ENCODE peak calls at places on chromosomes 13 and 19, in ten cellular contexts. R is iPS DF 6.9; S is SJSA1; C is AG04450; D is fibroblast of lung; F is ovary; Z is transverse colon; M is heart right ventricle; J is PC-9; E is effector memory CD4-positive, alpha-beta T cell. N is an unnamed sample. For H3K9me3, the result is how much of the 10 kb centered on the place peaks cover.

GRCh38 chr19:58182577-58182988 is 278 bp upstream of the ZNF274 start:
- DNase-seq in D (no peak), J (no peak), F (no peak), M (no peak), S (no peak), Z (no peak), C (no peak), E (peak), R (no peak), N (no peak)

GRCh38 chr19:52662631-52663030 is 24.5 kb upstream of the ZNF83 start:
- DNase-seq in M (no peak), D (peak), S (no peak), R (no peak), E (no peak), F (no peak), C (no peak), Z (no peak), J (peak), N (no peak)

GRCh38 chr19:12946092-12946845 is 607 bp downstream of the RAD23A start:
- DNase-seq in M (peak), D (peak), Z (peak), S (peak), J (peak), C (peak), F (peak), R (no peak), E (peak), N (peak)

GRCh38 chr13:73772449-73773186 is 361.6 kb downstream of the KLF12 start:
- DNase-seq in F (no peak), M (no peak), S (no peak), D (no peak), J (no peak), R (no peak), Z (no peak), E (no peak), C (no peak), N (no peak)

GRCh38 chr13:51724721-51725120 is 79.2 kb downstream of the DHRS12 start:
- DNase-seq in M (no peak), J (no peak), S (no peak), D (no peak), C (no peak), R (no peak), F (no peak), Z (no peak), E (no peak), N (no peak)

GRCh38 chr19:3234800-3235199 is 10.3 kb downstream of the CELF5 start:
- DNase-seq in C (no peak), M (no peak), D (no peak), Z (no peak), J (no peak), F (no peak), S (no peak), R (no peak), E (no peak), N (no peak)

GRCh38 chr19:1990230-1991017 is 25.1 kb downstream of the BTBD2 start:
- DNase-seq in C (no peak), S (no peak), D (no peak), F (no peak), M (no peak), E (no peak), J (no peak), Z (no peak), R (no peak), N (peak)

GRCh38 chr13:32878172-32878571 is 138.1 kb upstream of the KL start:
- DNase-seq in R (no peak), D (peak), M (no peak), J (peak), C (no peak), S (no peak), F (no peak), Z (no peak), E (no peak), N (no peak)

GRCh38 chr19:3285647-3286176 is 61.3 kb downstream of the CELF5 start:
- DNase-seq in S (no peak), F (no peak), E (peak), R (no peak), C (no peak), D (peak), M (no peak), Z (no peak), J (no peak), N (no peak)

GRCh38 chr13:39942901-39943273 is 287.4 kb downstream of the COG6 start:
- DNase-seq in D (peak), F (peak), J (peak), E (peak), S (peak), Z (peak), M (peak), R (peak), C (peak), N (peak)

GRCh38 chr13:72296246-72296645 is 429.2 kb upstream of the DACH1 start:
- DNase-seq in D (no peak), S (no peak), M (no peak), F (no peak), E (no peak), C (no peak), J (no peak), Z (no peak), R (no peak), N (no peak)

GRCh38 chr13:66180806-66181205 is 1049.3 kb downstream of the PCDH9 start:
- DNase-seq in R (no peak), C (no peak), J (no peak), Z (no peak), F (no peak), S (no peak), M (no peak), D (peak), E (no peak), N (no peak)

GRCh38 chr19:42412223-42412622 is 15.0 kb downstream of the LIPE start:
- DNase-seq in R (no peak), C (no peak), M (no peak), D (no peak), F (no peak), S (no peak), Z (peak), E (no peak), J (peak), N (peak)

GRCh38 chr13:36891752-36892151 is 28.3 kb downstream of the SMAD9 start:
- DNase-seq in R (no peak), M (no peak), C (peak), E (no peak), D (peak), J (no peak), Z (no peak), S (peak), F (no peak), N (no peak)

GRCh38 chr19:7789447-7789846 is 26.4 kb downstream of the CLEC4M start:
- DNase-seq in R (no peak), E (no peak), S (no peak), D (no peak), J (no peak), F (no peak), C (no peak), M (no peak), Z (peak), N (no peak)

GRCh38 chr19:9668544-9668943 is 6.4 kb downstream of the ZNF562 start:
- DNase-seq in R (no peak), J (no peak), D (no peak), E (no peak), C (no peak), F (no peak), Z (no peak), M (no peak), S (no peak), N (no peak)

GRCh38 chr19:9672893-9673292 is 2.0 kb downstream of the ZNF562 start:
- DNase-seq in E (no peak), Z (no peak), J (no peak), S (no peak), F (no peak), R (no peak), D (no peak), M (no peak), C (no peak), N (no peak)

GRCh38 chr19:9671654-9672053 is 3.2 kb downstream of the ZNF562 start:
- DNase-seq in S (no peak), E (no peak), M (no peak), C (no peak), F (no peak), Z (no peak), D (no peak), J (no peak), R (no peak), N (no peak)

DNA sequence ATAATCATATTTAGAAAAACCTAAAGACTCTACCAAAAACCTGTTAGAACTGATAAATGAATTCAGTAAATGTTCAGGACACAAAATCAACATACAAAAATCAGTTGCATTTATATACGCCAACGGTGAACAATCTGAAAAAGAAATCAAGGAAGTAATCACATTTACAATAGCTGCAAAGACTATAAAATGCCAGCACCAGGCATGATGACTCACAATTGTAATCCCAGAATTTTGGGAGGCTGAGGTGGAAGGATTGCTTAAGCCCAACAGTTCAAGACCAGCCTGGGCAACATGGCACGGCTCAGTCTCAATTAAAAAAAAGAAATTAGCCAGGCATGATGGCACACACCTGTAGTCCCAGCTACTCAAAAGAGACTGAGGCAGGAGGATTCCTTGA is 7.0 kb downstream of the ZNF562 start:
- DNase-seq in E (no peak), C (no peak), D (no peak), J (no peak), R (no peak), M (no peak), Z (no peak), S (no peak), F (no peak), N (no peak)
- H3K9me3 ChIP-seq in E (under half), C (under half), D (under half), J (half or more), R (under half), M (under half), Z (under half), S (under half), F (under half), N (under half)

DNA sequence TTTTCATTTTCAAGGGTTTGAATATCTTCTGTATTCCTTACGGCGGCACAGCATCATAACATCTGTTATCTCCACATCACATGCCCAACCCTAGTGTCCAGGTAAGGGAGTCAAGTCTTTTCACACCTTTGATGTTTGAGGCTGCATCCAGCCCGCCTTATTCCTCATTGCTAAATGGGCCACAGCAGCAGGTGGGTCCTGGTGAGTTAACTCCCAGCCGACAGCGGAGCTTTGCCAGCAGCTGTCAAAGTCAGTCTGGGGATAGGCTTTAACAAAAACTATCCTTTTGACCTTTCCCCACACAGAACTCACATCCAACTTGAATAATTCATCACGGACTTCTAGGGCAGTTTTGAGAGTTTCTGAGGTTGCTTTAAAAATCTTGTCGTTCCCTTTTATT is 235.1 kb downstream of the DLEU7 start:
- DNase-seq in M (no peak), D (peak), Z (no peak), E (no peak), R (no peak), S (no peak), J (no peak), F (no peak), C (no peak), N (no peak)
- H3K9me3 ChIP-seq in M (under half), D (under half), Z (under half), E (under half), R (under half), S (under half), J (under half), F (under half), C (under half), N (under half)

GRCh38 chr19:21934131-21934530 is 76.6 kb downstream of the ZNF208 start:
- DNase-seq in J (no peak), D (no peak), S (no peak), R (no peak), F (no peak), Z (no peak), M (no peak), E (no peak), C (no peak), N (no peak)
- H3K9me3 ChIP-seq in J (under half), D (under half), S (under half), R (under half), F (under half), Z (under half), M (under half), E (under half), C (under half), N (under half)

GRCh38 chr19:57067440-57067839 is 52.3 kb upstream of the USP29 start:
- DNase-seq in D (no peak), C (no peak), Z (no peak), S (no peak), E (no peak), J (no peak), M (no peak), F (no peak), R (no peak), N (no peak)
- H3K9me3 ChIP-seq in D (under half), C (half or more), Z (under half), S (under half), E (under half), J (under half), M (under half), F (under half), R (under half), N (under half)

DNA sequence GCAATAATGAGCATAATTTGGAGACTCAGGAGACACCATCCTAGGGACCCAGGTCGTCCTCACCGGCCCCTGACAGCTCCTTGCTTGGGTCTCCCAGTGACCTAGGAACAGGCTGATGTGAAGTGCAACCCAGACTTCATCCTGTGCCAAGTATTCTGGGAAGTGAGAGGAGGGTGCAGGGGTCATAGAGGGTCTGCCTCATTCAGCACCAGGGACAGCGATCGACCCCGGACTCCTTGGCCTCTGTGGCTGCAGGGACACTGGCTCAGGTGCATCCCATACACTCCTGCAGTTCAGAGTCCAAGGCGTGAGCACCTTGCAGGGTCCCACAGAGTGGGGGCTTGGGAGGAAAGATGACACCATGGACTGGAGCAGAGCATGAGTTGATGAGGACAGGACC is 10.0 kb upstream of the OR10H2 start:
- DNase-seq in E (no peak), C (no peak), S (no peak), M (no peak), J (peak), R (no peak), F (no peak), D (no peak), Z (no peak), N (no peak)
- H3K9me3 ChIP-seq in E (under half), C (under half), S (under half), M (under half), J (under half), R (under half), F (under half), D (under half), Z (under half), N (under half)

N was measured in psoas muscle.